ENCODE peak calls at places on chromosomes 6 and 20, in five cellular contexts. G is IMR-90, K is heart right ventricle, H is choroid plexus epithelial cell, F is neural crest cell. Z is an unnamed sample.

GRCh38 chr6:143594647-143595046 is 83.1 kb upstream of the PHACTR2 start:
- DNase-seq in G (peak), K (no peak), H (peak), F (no peak), Z (no peak)

GRCh38 chr20:62151225-62151624 is 7.7 kb downstream of the SS18L1 start:
- DNase-seq in G (no peak), K (no peak), H (no peak), F (no peak), Z (no peak)

GRCh38 chr6:42118162-42119001 is 24.0 kb downstream of the C6orf132 start:
- DNase-seq in G (no peak), K (peak), H (no peak), F (no peak), Z (no peak)

GRCh38 chr20:50588034-50588736 is 78.0 kb downstream of the PTPN1 start:
- DNase-seq in G (peak), K (peak), H (peak), F (peak), Z (peak)

GRCh38 chr20:31476648-31477220 is 1.6 kb downstream of the REM1 start:
- DNase-seq in G (no peak), K (peak), H (no peak), F (no peak), Z (no peak)

GRCh38 chr6:98847392-98847766 is 13.0 kb downstream of the POU3F2 start:
- DNase-seq in G (no peak), K (no peak), H (no peak), F (no peak), Z (no peak)

GRCh38 chr6:85795966-85796365 is 153.3 kb upstream of the SYNCRIP start:
- DNase-seq in G (no peak), K (no peak), H (no peak), F (no peak), Z (no peak)

GRCh38 chr6:166573456-166574216 is 12.8 kb downstream of the RAMACL start:
- DNase-seq in G (no peak), K (no peak), H (no peak), F (no peak), Z (no peak)

GRCh38 chr6:136889271-136890193 is 32.6 kb upstream of the SLC35D3 start:
- DNase-seq in G (no peak), K (no peak), H (no peak), F (no peak), Z (no peak)

GRCh38 chr20:46077642-46078305 is 12.0 kb downstream of the NCOA5 start:
- DNase-seq in G (no peak), K (no peak), H (no peak), F (no peak), Z (no peak)

GRCh38 chr6:21707527-21707926 is 114.0 kb downstream of the SOX4 start:
- DNase-seq in G (no peak), K (no peak), H (no peak), F (no peak), Z (no peak)

GRCh38 chr6:16135078-16135477 is 6.2 kb downstream of the MYLIP start:
- DNase-seq in G (no peak), K (no peak), H (peak), F (no peak), Z (no peak)

GRCh38 chr20:42958367-42959112 is 231.2 kb downstream of the PTPRT start:
- DNase-seq in G (no peak), K (no peak), H (no peak), F (no peak), Z (no peak)

GRCh38 chr6:2957696-2958330 is 13.6 kb downstream of the SERPINB6 start:
- DNase-seq in G (no peak), K (peak), H (no peak), F (no peak), Z (no peak)

GRCh38 chr6:88705601-88706000 is 257.8 kb downstream of the RNGTT start:
- DNase-seq in G (no peak), K (no peak), H (no peak), F (no peak), Z (no peak)

GRCh38 chr6:16759646-16760535 is 1.4 kb downstream of the ATXN1 start:
- DNase-seq in G (peak), K (peak), H (peak), F (peak), Z (peak)

GRCh38 chr6:16949696-16950095 is 152.2 kb upstream of the STMND1 start:
- DNase-seq in G (no peak), K (no peak), H (no peak), F (no peak), Z (no peak)

GRCh38 chr6:113447088-113447831 is 409.9 kb upstream of the MARCKS start:
- DNase-seq in G (peak), K (no peak), H (peak), F (no peak), Z (peak)

GRCh38 chr6:21846541-21847451 is 253.2 kb downstream of the SOX4 start:
- DNase-seq in G (peak), K (no peak), H (no peak), F (peak), Z (peak)

GRCh38 chr6:168871535-168872106 is 382.0 kb downstream of the THBS2 start:
- DNase-seq in G (no peak), K (no peak), H (no peak), F (no peak), Z (no peak)

DNA sequence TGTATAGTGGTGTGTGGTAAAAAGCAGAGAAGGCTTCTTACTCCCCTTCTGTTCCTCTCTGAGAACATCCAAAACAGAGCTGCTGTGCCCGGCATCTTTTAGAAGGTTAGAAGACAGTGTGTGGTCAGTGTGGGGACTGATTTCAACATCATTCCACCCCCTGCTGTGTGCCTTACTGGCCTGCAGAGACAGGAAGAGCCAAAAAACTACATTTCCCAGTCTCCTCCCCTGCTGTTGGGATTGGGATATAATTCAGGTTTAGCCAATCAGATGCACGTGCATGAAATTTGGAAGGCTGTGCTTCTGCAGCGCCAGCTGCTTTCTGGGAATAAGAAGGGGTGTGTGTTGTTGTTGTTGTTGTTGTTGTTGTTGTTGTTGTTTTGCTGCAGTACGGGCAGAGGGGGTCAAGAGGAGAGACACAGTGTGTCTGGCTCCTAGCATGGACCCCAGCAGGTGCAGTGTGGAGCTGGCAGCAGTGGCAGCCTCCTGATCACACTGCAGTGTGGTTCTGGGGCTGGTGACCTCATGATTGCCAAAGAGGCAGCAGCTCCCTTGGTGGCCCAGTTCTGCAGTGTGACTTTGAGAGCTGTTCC is 74.7 kb downstream of the MRPL14 start:
- DNase-seq in G (peak), K (no peak), H (peak), F (no peak), Z (peak)
- TF ChIP-seq CTCF in G (peak), K (no peak), H (peak), F (no peak), Z (peak)

DNA sequence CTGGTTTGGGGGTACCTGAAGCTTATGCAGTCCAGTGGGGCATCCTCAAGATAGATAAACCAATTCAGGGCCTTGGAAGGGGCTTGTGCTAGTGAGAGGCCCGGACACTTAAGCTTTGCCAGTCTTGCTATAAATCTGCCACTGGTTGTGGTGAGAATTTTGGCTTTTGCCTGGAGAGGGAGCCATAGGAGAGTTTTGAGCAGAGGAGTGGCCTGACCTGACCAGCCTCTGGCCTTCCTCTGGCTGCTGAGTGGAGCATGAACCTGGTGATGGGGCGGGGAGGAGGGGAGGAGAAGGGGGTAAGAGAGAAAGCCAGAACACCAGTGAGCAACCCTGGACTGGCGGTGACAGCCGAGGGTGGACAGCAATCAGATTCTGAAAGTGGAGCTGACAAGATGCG is 7.1 kb downstream of the TMEM74B start:
- DNase-seq in G (peak), K (no peak), H (peak), F (no peak), Z (no peak)
- TF ChIP-seq CTCF in G (no peak), K (no peak), H (peak), F (no peak), Z (no peak)

DNA sequence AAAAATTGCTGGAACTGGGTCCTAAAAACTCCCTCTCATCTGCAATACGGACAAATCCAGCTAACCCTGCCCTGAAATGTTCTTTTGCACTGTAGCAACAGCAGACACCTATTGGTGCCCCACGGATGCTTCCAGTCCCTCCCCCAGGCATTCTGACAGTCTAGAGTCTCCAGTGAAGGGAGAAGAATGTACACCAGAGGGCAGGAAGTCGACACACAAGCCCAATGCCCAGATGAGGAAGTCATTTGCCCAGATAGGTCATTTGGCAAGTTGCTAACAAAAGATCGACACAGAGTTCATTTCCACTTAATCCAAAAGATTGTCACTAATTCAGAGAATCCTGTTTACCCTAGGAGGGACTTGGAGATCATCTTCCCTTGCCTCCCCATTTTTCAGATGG is 293.0 kb upstream of the PRDM1 start:
- DNase-seq in G (no peak), K (no peak), H (peak), F (no peak), Z (peak)
- TF ChIP-seq CTCF in G (peak), K (no peak), H (peak), F (no peak), Z (peak)

DNA sequence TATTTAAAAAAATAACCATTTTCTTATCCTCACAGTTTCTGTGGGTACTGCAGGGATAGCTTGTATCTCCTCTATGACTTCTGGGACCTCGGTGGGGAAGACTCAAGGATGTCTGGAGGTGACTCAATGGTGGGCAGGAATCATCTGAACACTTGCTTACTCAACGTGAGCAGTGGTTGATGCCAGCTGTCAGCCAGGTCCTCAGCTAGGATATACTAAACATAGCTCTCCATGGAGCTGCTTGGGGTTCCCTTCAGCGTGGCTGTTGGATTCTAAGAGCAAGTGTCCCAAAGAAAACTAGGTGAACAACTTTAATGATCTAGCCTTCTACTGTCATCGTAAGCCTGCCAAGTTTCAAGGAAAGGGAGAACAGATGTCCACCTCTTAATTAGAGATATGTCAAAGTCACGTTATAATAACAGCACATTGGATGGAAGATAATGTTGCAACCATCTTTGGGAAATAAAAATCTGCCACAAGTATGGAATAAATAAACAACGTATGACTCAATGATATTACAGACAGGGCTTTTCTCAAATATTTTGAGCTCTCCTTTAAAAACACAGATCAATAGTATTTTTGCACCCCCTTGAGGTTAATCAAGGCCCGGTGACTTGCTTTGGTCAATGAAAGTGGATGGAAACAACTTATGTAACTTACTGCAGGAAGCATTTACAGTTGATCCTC is 6.8 kb upstream of the HEBP2 start:
- DNase-seq in G (peak), K (no peak), H (peak), F (no peak), Z (no peak)
- TF ChIP-seq CTCF in G (no peak), K (no peak), H (peak), F (no peak), Z (no peak)

GRCh38 chr6:74936886-74937285 is 269.0 kb downstream of the COL12A1 start:
- DNase-seq in G (peak), K (no peak), H (peak), F (no peak), Z (no peak)

GRCh38 chr6:74942130-74942529 is 263.7 kb downstream of the COL12A1 start:
- DNase-seq in G (peak), K (no peak), H (no peak), F (no peak), Z (no peak)

GRCh38 chr6:74940211-74940610 is 265.6 kb downstream of the COL12A1 start:
- DNase-seq in G (peak), K (no peak), H (peak), F (no peak), Z (no peak)

GRCh38 chr6:74939309-74939708 is 266.5 kb downstream of the COL12A1 start:
- DNase-seq in G (no peak), K (no peak), H (peak), F (no peak), Z (no peak)
- TF ChIP-seq CTCF in G (no peak), K (no peak), H (peak), F (no peak), Z (no peak)

GRCh38 chr6:79431469-79431868 is 105.8 kb downstream of the LCA5 start:
- DNase-seq in G (no peak), K (no peak), H (no peak), F (no peak), Z (no peak)
- TF ChIP-seq CTCF in G (no peak), K (no peak), H (peak), F (peak), Z (peak)

DNA sequence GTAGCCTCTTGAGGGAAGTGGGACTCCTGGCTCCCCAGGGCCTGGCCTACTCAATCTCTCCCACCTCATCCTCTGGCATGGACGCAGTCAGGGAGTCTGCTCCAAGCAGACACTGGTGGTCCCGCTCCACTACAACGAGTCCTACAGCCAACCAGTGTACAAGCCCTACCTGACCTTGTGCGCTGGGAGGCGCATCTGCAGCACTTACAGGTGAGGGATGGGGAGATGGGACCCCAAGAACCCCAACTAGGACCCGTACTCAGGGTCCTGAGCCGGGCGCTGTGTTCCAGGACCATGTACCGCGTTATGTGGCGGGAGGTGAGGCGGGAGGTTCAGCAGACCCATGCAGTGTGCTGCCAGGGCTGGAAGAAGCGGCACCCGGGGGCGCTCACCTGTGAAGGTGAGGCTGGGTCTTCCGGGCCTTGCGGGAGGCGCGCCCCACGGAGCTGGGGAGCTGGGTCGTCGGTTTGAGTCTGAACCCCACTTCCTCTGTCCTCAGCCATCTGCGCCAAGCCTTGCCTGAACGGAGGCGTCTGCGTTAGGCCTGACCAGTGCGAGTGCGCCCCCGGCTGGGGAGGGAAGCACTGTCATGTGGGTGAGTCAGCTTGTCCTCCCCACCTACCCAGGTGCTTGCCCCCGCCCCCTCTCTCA is 2.1 kb downstream of the EGFL8 start:
- DNase-seq in G (no peak), K (no peak), H (no peak), F (no peak), Z (peak)
- TF ChIP-seq CTCF in G (peak), K (no peak), H (peak), F (no peak), Z (no peak)

GRCh38 chr20:17637413-17637780 is 44.6 kb downstream of the RRBP1 start:
- DNase-seq in G (no peak), K (no peak), H (no peak), F (no peak), Z (no peak)

GRCh38 chr20:17637985-17638640 is 43.9 kb downstream of the RRBP1 start:
- DNase-seq in G (no peak), K (no peak), H (no peak), F (no peak), Z (no peak)

GRCh38 chr20:17635320-17635673 is 46.7 kb downstream of the RRBP1 start:
- DNase-seq in G (no peak), K (no peak), H (no peak), F (no peak), Z (no peak)

GRCh38 chr20:17635846-17636245 is 46.2 kb downstream of the RRBP1 start:
- DNase-seq in G (peak), K (no peak), H (peak), F (peak), Z (no peak)

DNA sequence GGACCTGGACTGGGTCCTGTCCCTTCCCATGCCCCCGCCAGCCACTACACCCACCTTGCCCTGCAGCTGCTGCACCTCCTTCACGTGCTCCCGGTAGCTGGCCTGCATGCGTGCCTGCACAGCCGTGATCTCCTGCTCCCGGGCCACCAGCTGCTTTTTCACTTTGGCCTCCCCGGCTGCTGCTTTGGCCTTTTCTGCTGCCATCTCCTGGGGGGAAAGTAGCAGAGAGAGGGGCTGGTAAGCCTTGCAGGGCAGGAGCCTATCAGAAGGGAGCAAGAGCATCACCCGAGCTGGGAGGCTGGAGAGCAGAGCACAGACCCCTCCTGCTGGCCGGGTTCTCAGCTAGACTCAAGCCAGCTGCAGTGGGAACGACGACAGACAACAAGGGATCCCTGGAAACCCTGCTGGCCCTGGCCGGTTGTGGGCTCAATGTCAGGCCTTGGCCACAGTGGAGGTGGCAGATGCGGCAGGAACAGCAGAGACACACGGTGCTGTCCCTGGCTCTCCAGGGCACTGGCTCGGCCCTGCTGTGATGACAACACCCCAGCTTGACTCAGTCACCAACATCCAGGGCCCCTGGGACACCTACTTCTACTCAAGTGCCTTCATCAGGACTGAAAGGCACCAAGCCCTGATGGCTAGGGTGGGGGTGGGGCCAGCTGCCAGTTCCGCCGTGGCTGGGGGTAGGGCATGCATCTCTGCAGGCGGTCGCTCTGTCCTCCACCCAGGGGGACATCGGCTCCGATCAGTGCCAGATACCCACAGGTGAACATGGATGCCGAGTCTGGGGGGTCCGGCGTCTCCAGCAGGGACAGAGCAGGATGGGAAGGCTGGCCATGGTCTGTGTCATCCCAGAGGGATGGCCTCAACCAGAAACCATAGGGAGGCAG is 45.3 kb downstream of the RRBP1 start:
- DNase-seq in G (no peak), K (no peak), H (peak), F (peak), Z (no peak)
- TF ChIP-seq CTCF in G (no peak), K (no peak), H (peak), F (no peak), Z (no peak)

GRCh38 chr20:6169251-6169650 is 46.4 kb upstream of the FERMT1 start:
- DNase-seq in G (peak), K (no peak), H (peak), F (no peak), Z (no peak)
- TF ChIP-seq CTCF in G (peak), K (no peak), H (peak), F (no peak), Z (no peak)

DNA sequence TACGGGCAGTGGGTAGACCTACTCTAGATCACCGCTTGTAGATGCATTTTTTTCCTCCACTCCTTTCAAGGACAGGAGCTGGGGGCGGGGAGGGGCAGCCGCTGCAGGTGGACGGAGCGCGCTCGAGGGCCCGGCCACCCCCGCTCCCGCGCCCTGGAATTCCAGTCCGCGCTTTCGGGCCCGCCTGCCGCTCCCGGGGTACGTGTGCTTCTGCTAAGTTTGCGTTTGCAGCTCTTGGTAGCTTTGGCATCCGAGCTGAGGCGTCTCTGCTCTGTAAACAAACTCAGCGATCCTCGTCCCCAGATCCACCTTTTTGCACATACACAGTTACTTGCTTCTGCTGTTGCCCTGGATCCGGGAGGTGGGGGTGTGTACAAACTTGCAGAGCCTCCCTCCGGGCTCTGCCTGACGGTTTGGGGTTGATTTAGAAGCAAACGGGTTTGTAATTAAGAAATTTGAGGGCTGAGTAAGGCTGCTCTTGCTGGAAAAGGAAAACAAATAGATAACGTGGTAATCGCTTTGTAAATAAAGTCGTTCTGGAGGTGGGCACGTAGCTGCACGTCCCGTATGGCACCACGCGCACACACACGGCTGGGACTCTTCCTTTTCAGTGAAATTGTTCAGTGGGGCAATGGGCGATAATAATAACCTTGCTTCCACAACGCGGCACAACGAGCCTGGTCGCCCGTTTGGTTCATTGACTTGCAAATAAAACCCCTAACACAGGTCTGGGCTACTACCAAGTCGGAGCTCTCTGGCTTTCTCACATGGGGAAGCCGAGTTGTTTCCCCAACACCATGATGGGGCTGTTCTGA is 998 bp upstream of the CITED2 start:
- DNase-seq in G (peak), K (peak), H (peak), F (peak), Z (peak)
- TF ChIP-seq CTCF in G (peak), K (no peak), H (no peak), F (no peak), Z (no peak)